ENCODE peak calls at places on chromosomes 7 and 10, in seven cellular contexts. One of them, this sample, is unnamed.
A peak's percentile ranks its signal among the peaks of the same experiment; 100 is the strongest.

GRCh38 chr10:4661572-4662255 is 164.3 kb upstream of the AKR1E2 start:
- DNase-seq in HepG2: peak; percentile 78
- DNase-seq in A549: no peak
- DNase-seq in HCT116: no peak
- DNase-seq in neural progenitor cell: no peak
- DNase-seq in OCI-LY7: no peak
- DNase-seq in GM23248: peak; percentile 59
- DNase-seq in this sample: no peak

GRCh38 chr10:59754951-59755350 is 1.7 kb upstream of the MRLN start:
- DNase-seq in HepG2: no peak
- DNase-seq in A549: no peak
- DNase-seq in HCT116: no peak
- DNase-seq in neural progenitor cell: no peak
- DNase-seq in OCI-LY7: no peak
- DNase-seq in GM23248: no peak
- DNase-seq in this sample: no peak

GRCh38 chr10:65611592-65611991 is 1314.2 kb upstream of the LRRTM3 start:
- DNase-seq in HepG2: no peak
- DNase-seq in A549: no peak
- DNase-seq in HCT116: no peak
- DNase-seq in neural progenitor cell: no peak
- DNase-seq in OCI-LY7: no peak
- DNase-seq in GM23248: no peak
- DNase-seq in this sample: no peak

GRCh38 chr7:22202141-22202540 is 154.8 kb downstream of the RAPGEF5 start:
- DNase-seq in HepG2: no peak
- DNase-seq in A549: no peak
- DNase-seq in HCT116: no peak
- DNase-seq in neural progenitor cell: no peak
- DNase-seq in OCI-LY7: no peak
- DNase-seq in GM23248: no peak
- DNase-seq in this sample: no peak

GRCh38 chr10:78781991-78782390 is 286.8 kb upstream of the ZMIZ1 start:
- DNase-seq in HepG2: no peak
- DNase-seq in A549: no peak
- DNase-seq in HCT116: no peak
- DNase-seq in neural progenitor cell: no peak
- DNase-seq in OCI-LY7: no peak
- DNase-seq in GM23248: no peak
- DNase-seq in this sample: no peak

GRCh38 chr10:108696792-108697477 is 1226.4 kb downstream of the XPNPEP1 start:
- DNase-seq in HepG2: no peak
- DNase-seq in A549: no peak
- DNase-seq in HCT116: no peak
- DNase-seq in neural progenitor cell: no peak
- DNase-seq in OCI-LY7: no peak
- DNase-seq in GM23248: peak; percentile 6
- DNase-seq in this sample: no peak

GRCh38 chr7:122736183-122736582 is 33.5 kb upstream of the RNF148 start:
- DNase-seq in HepG2: no peak
- DNase-seq in A549: no peak
- DNase-seq in HCT116: no peak
- DNase-seq in neural progenitor cell: no peak
- DNase-seq in OCI-LY7: no peak
- DNase-seq in GM23248: no peak
- DNase-seq in this sample: no peak

GRCh38 chr10:132933308-132934042 is 8.9 kb downstream of the CFAP46 start:
- DNase-seq in HepG2: no peak
- DNase-seq in A549: no peak
- DNase-seq in HCT116: no peak
- DNase-seq in neural progenitor cell: no peak
- DNase-seq in OCI-LY7: no peak
- DNase-seq in GM23248: no peak
- DNase-seq in this sample: no peak

GRCh38 chr7:73423519-73424485 is 9.8 kb upstream of the FZD9 start:
- DNase-seq in HepG2: peak; percentile 62
- DNase-seq in A549: no peak
- DNase-seq in HCT116: no peak
- DNase-seq in neural progenitor cell: peak; percentile 46
- DNase-seq in OCI-LY7: no peak
- DNase-seq in GM23248: peak; percentile 59
- DNase-seq in this sample: no peak

GRCh38 chr10:123808873-123809272 is 82.7 kb downstream of the CPXM2 start:
- DNase-seq in HepG2: no peak
- DNase-seq in A549: no peak
- DNase-seq in HCT116: peak; percentile 21
- DNase-seq in neural progenitor cell: no peak
- DNase-seq in OCI-LY7: no peak
- DNase-seq in GM23248: peak; percentile 97
- DNase-seq in this sample: no peak

GRCh38 chr7:48173983-48174382 is 2.7 kb downstream of the ABCA13 start:
- DNase-seq in HepG2: no peak
- DNase-seq in A549: no peak
- DNase-seq in HCT116: no peak
- DNase-seq in neural progenitor cell: no peak
- DNase-seq in OCI-LY7: no peak
- DNase-seq in GM23248: peak; percentile 53
- DNase-seq in this sample: no peak

GRCh38 chr7:141071260-141071854 is 2.5 kb upstream of the TMEM178B start:
- DNase-seq in HepG2: peak; percentile 7
- DNase-seq in A549: peak; percentile 23
- DNase-seq in HCT116: peak; percentile 4
- DNase-seq in neural progenitor cell: peak; percentile 91
- DNase-seq in OCI-LY7: peak; percentile 48
- DNase-seq in GM23248: peak; percentile 4
- DNase-seq in this sample: peak; percentile 16

GRCh38 chr10:50501899-50502556 is 121.7 kb downstream of the SGMS1 start:
- DNase-seq in HepG2: peak; percentile 90
- DNase-seq in A549: no peak
- DNase-seq in HCT116: no peak
- DNase-seq in neural progenitor cell: no peak
- DNase-seq in OCI-LY7: no peak
- DNase-seq in GM23248: no peak
- DNase-seq in this sample: no peak

GRCh38 chr10:100998991-100999741 is 442 bp upstream of the LZTS2 start:
- DNase-seq in HepG2: peak; percentile 45
- DNase-seq in A549: peak; percentile 84
- DNase-seq in HCT116: no peak
- DNase-seq in neural progenitor cell: peak; percentile 89
- DNase-seq in OCI-LY7: peak; percentile 80
- DNase-seq in GM23248: peak; percentile 89
- DNase-seq in this sample: peak; percentile 73

GRCh38 chr7:3695602-3696001 is 394.6 kb downstream of the SDK1 start:
- DNase-seq in HepG2: no peak
- DNase-seq in A549: no peak
- DNase-seq in HCT116: no peak
- DNase-seq in neural progenitor cell: no peak
- DNase-seq in OCI-LY7: peak; percentile 1
- DNase-seq in GM23248: no peak
- DNase-seq in this sample: no peak

GRCh38 chr10:99234067-99234738 is 1.4 kb downstream of the HPSE2 start:
- DNase-seq in HepG2: no peak
- DNase-seq in A549: no peak
- DNase-seq in HCT116: no peak
- DNase-seq in neural progenitor cell: peak; percentile 79
- DNase-seq in OCI-LY7: peak; percentile 61
- DNase-seq in GM23248: peak; percentile 77
- DNase-seq in this sample: no peak

GRCh38 chr7:1459512-1459892 is 232 bp upstream of the MICALL2 start:
- DNase-seq in HepG2: peak; percentile 94
- DNase-seq in A549: peak; percentile 99
- DNase-seq in HCT116: peak; percentile 95
- DNase-seq in neural progenitor cell: peak; percentile 100
- DNase-seq in OCI-LY7: peak; percentile 98
- DNase-seq in GM23248: peak; percentile 100
- DNase-seq in this sample: peak; percentile 99

GRCh38 chr7:96414931-96415292 is 93.0 kb upstream of the SLC25A13 start:
- DNase-seq in HepG2: peak; percentile 71
- DNase-seq in A549: no peak
- DNase-seq in HCT116: peak; percentile 13
- DNase-seq in neural progenitor cell: peak; percentile 76
- DNase-seq in OCI-LY7: peak; percentile 53
- DNase-seq in GM23248: peak; percentile 58
- DNase-seq in this sample: peak; percentile 15

GRCh38 chr7:150448789-150449147 is 1.7 kb upstream of the GIMAP8 start:
- DNase-seq in HepG2: peak; percentile 23
- DNase-seq in A549: peak; percentile 84
- DNase-seq in HCT116: peak; percentile 48
- DNase-seq in neural progenitor cell: peak; percentile 82
- DNase-seq in OCI-LY7: peak; percentile 65
- DNase-seq in GM23248: peak; percentile 74
- DNase-seq in this sample: peak; percentile 89

GRCh38 chr7:155860840-155861479 is 48.7 kb upstream of the SHH start:
- DNase-seq in HepG2: no peak
- DNase-seq in A549: peak; percentile 60
- DNase-seq in HCT116: no peak
- DNase-seq in neural progenitor cell: no peak
- DNase-seq in OCI-LY7: no peak
- DNase-seq in GM23248: peak; percentile 13
- DNase-seq in this sample: no peak

GRCh38 chr7:135859548-135859947 is 110.9 kb upstream of the FAM180A start:
- DNase-seq in HepG2: no peak
- DNase-seq in A549: no peak
- DNase-seq in HCT116: no peak
- DNase-seq in neural progenitor cell: no peak
- DNase-seq in OCI-LY7: no peak
- DNase-seq in GM23248: peak; percentile 67
- DNase-seq in this sample: no peak

GRCh38 chr10:57785068-57785467 is 482.6 kb downstream of the IPMK start:
- DNase-seq in HepG2: no peak
- DNase-seq in A549: no peak
- DNase-seq in HCT116: no peak
- DNase-seq in neural progenitor cell: no peak
- DNase-seq in OCI-LY7: no peak
- DNase-seq in GM23248: no peak
- DNase-seq in this sample: no peak
- H3K4me2 ChIP-seq in HepG2: no peak overlapping the region
- H3K4me2 ChIP-seq in A549: no peak overlapping the region
- H3K4me2 ChIP-seq in HCT116: no peak overlapping the region
- H3K4me2 ChIP-seq in neural progenitor cell: no peak overlapping the region
- H3K4me2 ChIP-seq in OCI-LY7: no peak overlapping the region
- H3K4me2 ChIP-seq in GM23248: no peak overlapping the region
- H3K4me2 ChIP-seq in this sample: no peak overlapping the region

GRCh38 chr7:51269321-51269720 is 47.3 kb downstream of the COBL start:
- DNase-seq in HepG2: no peak
- DNase-seq in A549: no peak
- DNase-seq in HCT116: no peak
- DNase-seq in neural progenitor cell: no peak
- DNase-seq in OCI-LY7: no peak
- DNase-seq in GM23248: no peak
- DNase-seq in this sample: no peak

GRCh38 chr7:51268859-51269258 is 47.8 kb downstream of the COBL start:
- DNase-seq in HepG2: no peak
- DNase-seq in A549: no peak
- DNase-seq in HCT116: no peak
- DNase-seq in neural progenitor cell: no peak
- DNase-seq in OCI-LY7: no peak
- DNase-seq in GM23248: no peak
- DNase-seq in this sample: no peak

GRCh38 chr7:51267169-51267568 is 49.4 kb downstream of the COBL start:
- DNase-seq in HepG2: no peak
- DNase-seq in A549: no peak
- DNase-seq in HCT116: no peak
- DNase-seq in neural progenitor cell: no peak
- DNase-seq in OCI-LY7: no peak
- DNase-seq in GM23248: no peak
- DNase-seq in this sample: no peak

GRCh38 chr7:51270965-51271364 is 45.6 kb downstream of the COBL start:
- DNase-seq in HepG2: no peak
- DNase-seq in A549: no peak
- DNase-seq in HCT116: no peak
- DNase-seq in neural progenitor cell: no peak
- DNase-seq in OCI-LY7: no peak
- DNase-seq in GM23248: no peak
- DNase-seq in this sample: no peak

DNA sequence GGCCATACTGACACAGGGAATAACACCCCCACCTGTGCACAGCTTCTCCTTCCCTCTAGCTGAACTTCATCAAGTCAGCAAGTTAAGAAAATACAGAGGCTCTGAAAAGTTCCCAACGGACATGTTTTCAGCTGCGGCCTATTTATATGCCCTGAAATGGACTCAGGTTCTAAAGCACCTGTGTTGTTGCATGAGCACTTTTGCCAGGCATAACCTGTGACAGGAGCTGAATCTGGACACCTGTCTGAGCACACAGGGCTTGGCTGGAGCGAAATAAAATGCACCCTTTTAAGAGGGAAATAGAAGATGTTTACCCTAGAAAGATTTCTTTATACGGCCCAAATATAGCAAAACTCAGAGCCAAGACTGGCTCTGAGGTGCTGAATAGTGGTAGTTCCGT is 46.7 kb downstream of the COBL start:
- DNase-seq in HepG2: no peak
- DNase-seq in A549: no peak
- DNase-seq in HCT116: no peak
- DNase-seq in neural progenitor cell: no peak
- DNase-seq in OCI-LY7: no peak
- DNase-seq in GM23248: no peak
- DNase-seq in this sample: no peak
- H3K4me1 ChIP-seq in HepG2: peaks cover 35% of the 10 kb centered on the region
- H3K4me1 ChIP-seq in A549: no peaks in the 10 kb centered on the region
- H3K4me1 ChIP-seq in HCT116: no peaks in the 10 kb centered on the region
- H3K4me1 ChIP-seq in neural progenitor cell: peaks cover 35% of the 10 kb centered on the region
- H3K4me1 ChIP-seq in OCI-LY7: no peaks in the 10 kb centered on the region
- H3K4me1 ChIP-seq in GM23248: no peaks in the 10 kb centered on the region
- H3K4me1 ChIP-seq in this sample: no peaks in the 10 kb centered on the region

GRCh38 chr10:5887029-5887428 is 2.7 kb downstream of the ANKRD16 start:
- DNase-seq in HepG2: no peak
- DNase-seq in A549: no peak
- DNase-seq in HCT116: no peak
- DNase-seq in neural progenitor cell: no peak
- DNase-seq in OCI-LY7: no peak
- DNase-seq in GM23248: peak; percentile 9
- DNase-seq in this sample: no peak

GRCh38 chr10:5889624-5890518 is at the start of the genes ANKRD16 and FBH1:
- DNase-seq in HepG2: peak; percentile 93
- DNase-seq in A549: peak; percentile 89
- DNase-seq in HCT116: peak; percentile 96
- DNase-seq in neural progenitor cell: peak; percentile 99
- DNase-seq in OCI-LY7: peak; percentile 99
- DNase-seq in GM23248: peak; percentile 99
- DNase-seq in this sample: peak; percentile 98

GRCh38 chr10:5887641-5888040 is 2.1 kb downstream of the ANKRD16 start:
- DNase-seq in HepG2: no peak
- DNase-seq in A549: no peak
- DNase-seq in HCT116: no peak
- DNase-seq in neural progenitor cell: no peak
- DNase-seq in OCI-LY7: no peak
- DNase-seq in GM23248: no peak
- DNase-seq in this sample: no peak

GRCh38 chr10:5888843-5889623 is 660 bp downstream of the ANKRD16 start:
- DNase-seq in HepG2: peak; percentile 25
- DNase-seq in A549: no peak
- DNase-seq in HCT116: no peak
- DNase-seq in neural progenitor cell: peak; percentile 82
- DNase-seq in OCI-LY7: peak; percentile 65
- DNase-seq in GM23248: peak; percentile 66
- DNase-seq in this sample: peak; percentile 46

GRCh38 chr10:5888352-5888751 is 1.3 kb downstream of the ANKRD16 start:
- DNase-seq in HepG2: peak; percentile 60
- DNase-seq in A549: no peak
- DNase-seq in HCT116: no peak
- DNase-seq in neural progenitor cell: no peak
- DNase-seq in OCI-LY7: peak; percentile 16
- DNase-seq in GM23248: peak; percentile 64
- DNase-seq in this sample: no peak
- H3K27ac ChIP-seq in HepG2: peak overlapping the region; percentile 84
- H3K27ac ChIP-seq in A549: peak overlapping the region; percentile 88
- H3K27ac ChIP-seq in HCT116: peak overlapping the region; percentile 78
- H3K27ac ChIP-seq in neural progenitor cell: no peak overlapping the region
- H3K27ac ChIP-seq in OCI-LY7: no peak overlapping the region
- H3K27ac ChIP-seq in GM23248: peak overlapping the region; percentile 40
- H3K27ac ChIP-seq in this sample: no peak overlapping the region

GRCh38 chr10:45422207-45422606 is 48.2 kb downstream of the ALOX5 start:
- DNase-seq in HepG2: no peak
- DNase-seq in A549: no peak
- DNase-seq in HCT116: no peak
- DNase-seq in neural progenitor cell: no peak
- DNase-seq in OCI-LY7: no peak
- DNase-seq in GM23248: no peak
- DNase-seq in this sample: no peak
- H3K4me2 ChIP-seq in HepG2: no peak overlapping the region
- H3K4me2 ChIP-seq in A549: no peak overlapping the region
- H3K4me2 ChIP-seq in HCT116: no peak overlapping the region
- H3K4me2 ChIP-seq in neural progenitor cell: no peak overlapping the region
- H3K4me2 ChIP-seq in OCI-LY7: no peak overlapping the region
- H3K4me2 ChIP-seq in GM23248: no peak overlapping the region
- H3K4me2 ChIP-seq in this sample: no peak overlapping the region